ENCODE peak calls at places on chromosome 4, in four cellular contexts. K is fibroblast of the aortic adventitia, G is endodermal cell, C is fibroblast of pulmonary artery. B is an unnamed sample.

GRCh38 chr4:186781032-186781917 is 57.6 kb upstream of the FAT1 start:
- DNase-seq in C (peak), G (no peak), K (no peak), B (peak)

GRCh38 chr4:105060628-105061027 is 86.0 kb upstream of the TET2 start:
- DNase-seq in G (no peak), K (peak), C (peak), B (peak)

GRCh38 chr4:92091335-92091734 is 212.4 kb upstream of the GRID2 start:
- DNase-seq in C (no peak), K (no peak), G (peak), B (no peak)

GRCh38 chr4:81421346-81422218 is 50.1 kb downstream of the RASGEF1B start:
- DNase-seq in G (peak), C (peak), K (peak), B (peak)

GRCh38 chr4:48109413-48110263 is 24.4 kb downstream of the TXK start:
- DNase-seq in C (peak), G (peak), K (peak), B (peak)

GRCh38 chr4:65983062-65983461 is 312.8 kb upstream of the EPHA5 start:
- DNase-seq in C (peak), G (no peak), K (peak), B (no peak)

GRCh38 chr4:54904953-54905352 is 220.4 kb downstream of the KDR start:
- DNase-seq in C (no peak), G (no peak), K (no peak), B (no peak)

GRCh38 chr4:120869511-120870278 is 52.8 kb downstream of the PRDM5 start:
- DNase-seq in G (no peak), K (no peak), C (peak), B (no peak)

GRCh38 chr4:20137176-20137575 is 114.5 kb upstream of the SLIT2 start:
- DNase-seq in C (peak), K (peak), G (no peak), B (no peak)

GRCh38 chr4:185524888-185525863 is 10.1 kb downstream of the PDLIM3 start:
- DNase-seq in K (no peak), C (peak), G (no peak), B (no peak)

GRCh38 chr4:55321707-55322264 is 24.3 kb upstream of the SRD5A3 start:
- DNase-seq in K (peak), G (peak), C (peak), B (peak)

GRCh38 chr4:118279328-118279727 is 73.5 kb downstream of the PRSS12 start:
- DNase-seq in G (no peak), C (no peak), K (peak), B (no peak)

GRCh38 chr4:16627999-16628398 is 270.4 kb downstream of the LDB2 start:
- DNase-seq in G (no peak), K (peak), C (peak), B (peak)

GRCh38 chr4:105620640-105621323 is 68.4 kb downstream of the ARHGEF38 start:
- DNase-seq in G (no peak), K (peak), C (peak), B (peak)

GRCh38 chr4:150385606-150386005 is 196.3 kb upstream of the MAB21L2 start:
- DNase-seq in G (no peak), C (peak), K (peak), B (peak)

GRCh38 chr4:13476915-13477314 is 7.2 kb downstream of the RAB28 start:
- DNase-seq in G (no peak), K (peak), C (peak), B (no peak)

GRCh38 chr4:186137193-186137792 is 32.8 kb downstream of the FAM149A start:
- DNase-seq in G (no peak), C (peak), K (peak), B (peak)

GRCh38 chr4:26020083-26020668 is 106.2 kb downstream of the SMIM20 start:
- DNase-seq in G (no peak), K (peak), C (peak), B (peak)

GRCh38 chr4:73468170-73468569 is 13.4 kb upstream of the AFM start:
- DNase-seq in G (no peak), K (no peak), C (no peak), B (no peak)

GRCh38 chr4:132227349-132228165 is 921.5 kb upstream of the PCDH10 start:
- DNase-seq in C (peak), K (peak), G (peak), B (peak)
- H3K4me3 ChIP-seq in C (peak), K (peak), G (no peak), B (no peak)

GRCh38 chr4:102623622-102624021 is 122.5 kb downstream of the NFKB1 start:
- DNase-seq in K (peak), C (peak), G (peak), B (peak)

GRCh38 chr4:102620697-102621497 is 119.7 kb downstream of the NFKB1 start:
- DNase-seq in G (no peak), K (peak), C (peak), B (peak)

GRCh38 chr4:102627831-102628523 is 126.8 kb downstream of the NFKB1 start:
- DNase-seq in C (peak), K (peak), G (no peak), B (peak)

GRCh38 chr4:102629686-102630085 is 128.5 kb downstream of the NFKB1 start:
- DNase-seq in C (no peak), K (no peak), G (no peak), B (no peak)

GRCh38 chr4:102625232-102625930 is 124.2 kb downstream of the NFKB1 start:
- DNase-seq in K (peak), C (peak), G (peak), B (peak)
- TF ChIP-seq CTCF in K (peak), C (peak), G (peak), B (peak)

DNA sequence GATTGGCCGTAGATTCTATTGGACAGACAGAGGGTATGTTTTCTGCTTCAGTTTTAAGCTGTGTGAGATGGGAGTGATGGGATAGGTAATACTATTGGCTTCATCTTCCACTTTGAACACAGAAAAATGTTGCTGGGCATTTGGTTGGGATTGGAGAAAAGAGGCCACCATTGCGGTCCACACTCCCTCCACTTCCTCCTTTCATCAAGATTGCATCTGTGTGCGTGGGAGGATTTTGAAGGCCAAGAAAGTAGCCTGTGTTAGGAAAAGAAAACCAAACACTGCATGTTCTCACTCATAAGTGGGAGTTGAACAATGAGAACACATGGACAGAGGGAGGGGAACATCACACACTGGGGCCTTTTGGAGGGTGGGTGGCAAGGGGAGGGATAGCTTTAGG is 56.4 kb downstream of the EGF start:
- DNase-seq in C (no peak), K (no peak), G (no peak), B (no peak)
- H3K4me3 ChIP-seq in C (no peak), K (no peak), G (no peak), B (no peak)

DNA sequence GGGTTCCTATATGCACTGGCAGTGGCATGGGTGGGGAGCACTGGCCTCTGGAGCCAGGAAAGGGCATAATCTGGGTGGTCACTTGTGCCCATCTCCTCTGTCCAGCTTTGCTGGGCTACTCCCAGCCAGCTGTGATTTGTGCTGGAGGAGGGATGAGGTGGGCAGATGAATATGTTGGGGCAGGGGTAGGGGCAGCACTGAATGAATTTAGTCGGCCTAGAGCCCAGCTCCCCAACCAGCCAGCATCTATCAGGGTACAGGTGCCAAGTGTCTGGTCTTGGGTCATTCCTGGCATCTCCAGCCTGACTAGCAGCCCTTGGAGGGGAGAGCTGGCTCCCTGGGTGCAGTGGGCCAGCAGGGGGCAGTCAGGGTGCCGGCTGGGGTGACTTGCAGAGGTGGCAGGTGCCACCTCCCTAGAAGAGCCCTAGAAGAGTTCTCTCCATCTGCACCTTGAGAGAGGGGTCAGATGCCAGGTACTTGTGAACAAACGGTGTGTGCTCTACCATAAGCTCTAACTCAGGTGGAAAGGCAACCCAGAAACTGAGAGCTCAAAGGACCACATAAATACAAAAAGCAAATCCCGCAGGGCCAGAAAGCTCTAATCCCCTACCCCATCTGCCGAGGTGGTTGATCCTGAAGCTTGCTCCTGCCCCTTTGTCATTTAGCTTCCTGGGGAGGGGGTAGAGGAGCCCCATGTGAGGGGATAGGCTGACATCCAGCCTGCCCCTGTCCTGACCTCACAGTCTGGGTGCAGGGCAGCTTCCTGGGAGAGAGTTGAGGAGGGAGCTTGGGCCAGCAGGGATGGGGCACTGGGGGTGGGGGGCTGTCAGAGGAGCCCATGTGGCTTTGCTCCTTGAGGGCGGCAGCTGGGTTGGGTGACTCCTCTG is 2.2 kb downstream of the SORCS2 start:
- DNase-seq in K (no peak), C (peak), G (peak), B (no peak)
- TF ChIP-seq CTCF in K (peak), C (peak), G (peak), B (no peak)

DNA sequence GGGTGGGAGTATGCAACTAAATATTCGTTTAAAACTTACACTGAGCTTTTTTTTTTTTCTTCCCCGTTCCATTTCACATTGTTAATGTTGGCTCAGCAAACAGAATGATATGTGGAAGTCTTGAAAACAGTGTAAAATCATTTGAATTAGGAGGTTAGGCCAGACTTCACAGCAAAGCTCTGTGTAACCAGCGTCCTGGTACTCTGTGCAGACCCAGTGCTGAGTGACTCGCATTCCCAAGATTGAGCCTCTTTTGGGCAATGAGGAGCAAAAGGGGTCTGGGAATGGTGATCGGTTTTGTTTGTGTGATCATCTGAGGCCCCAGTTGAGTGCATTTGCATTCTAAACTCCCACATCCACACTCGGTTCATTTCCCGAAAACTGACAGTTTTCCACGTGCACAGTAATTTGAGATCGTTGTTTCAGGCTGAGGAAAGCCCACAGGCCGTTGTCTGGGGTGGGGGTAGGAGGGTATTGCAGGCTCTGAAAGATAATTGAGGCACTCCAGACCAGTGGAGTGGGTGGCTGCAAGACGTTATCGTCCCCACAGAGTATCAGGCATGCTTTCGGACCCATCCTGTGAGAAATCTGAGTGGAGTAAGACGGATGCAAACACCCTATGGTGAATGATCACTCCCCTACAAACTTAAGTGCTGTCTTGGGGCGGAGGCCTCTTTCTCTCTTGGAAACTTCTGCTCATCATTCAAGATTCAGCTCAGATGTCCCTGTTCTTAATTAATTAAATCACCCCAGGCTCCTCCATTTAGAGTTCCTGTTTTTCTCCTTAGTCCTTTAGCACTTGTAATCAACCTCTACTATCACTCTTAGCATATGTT is 96.0 kb downstream of the AFF1 start:
- DNase-seq in K (peak), C (peak), G (peak), B (no peak)
- H3K4me3 ChIP-seq in K (peak), C (no peak), G (peak), B (no peak)

GRCh38 chr4:53555111-53555510 is 36.2 kb downstream of the LNX1 start:
- DNase-seq in C (no peak), K (no peak), G (no peak), B (no peak)
- TF ChIP-seq CTCF in C (no peak), K (no peak), G (no peak), B (no peak)

GRCh38 chr4:151727365-151727764 is 33.4 kb downstream of the GATB start:
- DNase-seq in G (no peak), K (peak), C (no peak), B (peak)
- H3K4me3 ChIP-seq in G (no peak), K (no peak), C (no peak), B (no peak)

GRCh38 chr4:89288430-89288829 is 19.2 kb downstream of the GPRIN3 start:
- DNase-seq in K (no peak), C (no peak), G (no peak), B (no peak)
- TF ChIP-seq CTCF in K (no peak), C (no peak), G (no peak), B (no peak)

GRCh38 chr4:113162089-113162488 is 112.6 kb downstream of the ANK2 start:
- DNase-seq in K (no peak), C (no peak), G (no peak), B (peak)
- H3K4me3 ChIP-seq in K (no peak), C (no peak), G (no peak), B (no peak)

B was measured in epithelial cell of esophagus.